ENCODE peak calls at places on chromosomes 5 and 9, in seven cellular contexts. J, Z, A, W, C, G and T are unnamed samples.

GRCh38 chr5:173029499-173029921 is 26.6 kb upstream of the CREBRF start:
- DNase-seq in Z (no peak), A (no peak), W (no peak), C (no peak), G (no peak), J (no peak), T (no peak)

GRCh38 chr9:74006935-74007334 is 490.2 kb upstream of the RORB start:
- DNase-seq in J (no peak), W (no peak), A (no peak), C (no peak), G (no peak), Z (no peak), T (no peak)

GRCh38 chr9:108743901-108744371 is 111.8 kb downstream of the ACTL7B start:
- DNase-seq in G (no peak), J (peak), Z (no peak), C (no peak), A (no peak), W (peak), T (no peak)

GRCh38 chr9:37454238-37454637 is 11.0 kb downstream of the ZBTB5 start:
- DNase-seq in G (no peak), A (no peak), W (no peak), C (no peak), Z (no peak), J (no peak), T (no peak)

GRCh38 chr5:7897014-7897600 is 28.2 kb downstream of the MTRR start:
- DNase-seq in W (peak), Z (no peak), C (no peak), A (no peak), J (no peak), G (no peak), T (no peak)

GRCh38 chr9:105280730-105281129 is 36.3 kb downstream of the SLC44A1 start:
- DNase-seq in C (no peak), W (peak), J (no peak), G (no peak), A (no peak), Z (no peak), T (no peak)

GRCh38 chr5:137921931-137922330 is 32.7 kb downstream of the PKD2L2 start:
- DNase-seq in A (no peak), Z (no peak), W (no peak), J (no peak), G (no peak), C (no peak), T (no peak)

GRCh38 chr9:2018162-2018643 is 3.1 kb downstream of the SMARCA2 start:
- DNase-seq in C (no peak), Z (no peak), W (no peak), J (no peak), A (no peak), G (no peak), T (peak)

GRCh38 chr9:123282343-123283047 is 14.1 kb upstream of the STRBP start:
- DNase-seq in G (no peak), W (peak), C (no peak), A (peak), J (no peak), Z (peak), T (no peak)

GRCh38 chr9:71752352-71752751 is 16.0 kb downstream of the CEMIP2 start:
- DNase-seq in J (no peak), G (no peak), C (no peak), Z (no peak), W (no peak), A (no peak), T (no peak)

GRCh38 chr5:147659166-147659929 is 123.2 kb downstream of the JAKMIP2 start:
- DNase-seq in Z (no peak), W (no peak), J (no peak), G (no peak), C (no peak), A (no peak), T (no peak)

GRCh38 chr5:124783285-124783684 is 36.8 kb upstream of the ZNF608 start:
- DNase-seq in W (no peak), J (no peak), G (no peak), C (no peak), Z (no peak), A (no peak), T (no peak)

GRCh38 chr9:114805670-114806551 is at the start of gene TNFSF15:
- DNase-seq in W (peak), G (peak), J (peak), Z (peak), C (peak), A (peak), T (peak)

GRCh38 chr9:18976368-18977238 is 56.4 kb downstream of the SAXO1 start:
- DNase-seq in G (no peak), C (no peak), A (no peak), Z (peak), W (no peak), J (no peak), T (no peak)

GRCh38 chr9:116153765-116154333 is at the start of gene PAPPA:
- DNase-seq in A (no peak), J (no peak), C (no peak), G (no peak), W (no peak), Z (no peak), T (no peak)

GRCh38 chr9:100449420-100449819 is 22.5 kb downstream of the MSANTD3 start:
- DNase-seq in J (no peak), W (no peak), A (no peak), G (no peak), C (no peak), Z (no peak), T (no peak)

GRCh38 chr5:147464211-147464610 is 45.7 kb downstream of the DPYSL3 start:
- DNase-seq in W (peak), Z (no peak), G (no peak), J (no peak), C (no peak), A (no peak), T (no peak)

GRCh38 chr5:11904270-11904906 is at the start of gene CTNND2:
- DNase-seq in A (no peak), Z (no peak), C (no peak), W (peak), J (no peak), G (no peak), T (no peak)

GRCh38 chr5:38433160-38433861 is 123.1 kb downstream of the LIFR start:
- DNase-seq in A (no peak), C (no peak), Z (no peak), W (no peak), J (peak), G (no peak), T (no peak)

DNA sequence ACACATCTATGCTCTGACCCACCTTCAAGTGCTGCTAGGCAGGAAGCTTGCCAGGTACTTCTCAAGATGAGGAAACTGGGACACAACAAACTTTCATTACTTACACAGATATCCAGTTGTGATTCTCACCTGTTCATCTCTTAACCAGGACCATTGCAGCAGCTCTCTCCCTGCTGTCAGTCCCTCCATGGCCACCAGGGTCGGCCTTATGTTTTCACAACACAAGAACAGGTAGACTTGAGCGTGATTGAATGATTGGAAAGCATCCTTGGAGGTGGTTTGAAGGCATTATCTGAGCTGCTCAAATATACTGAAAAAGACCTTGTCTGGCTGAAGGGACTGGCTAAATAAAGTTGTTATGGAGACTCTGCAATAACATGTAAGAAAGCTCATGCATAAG is 94.4 kb downstream of the MTREX start:
- DNase-seq in Z (no peak), G (no peak), J (no peak), C (no peak), W (peak), A (no peak), T (no peak)
- TF ChIP-seq CTCF in Z (no peak), G (no peak), J (no peak), C (peak), W (no peak), A (peak), T (no peak)

GRCh38 chr9:92265159-92265558 is 28.3 kb downstream of the IARS1 start:
- DNase-seq in Z (no peak), G (no peak), C (no peak), W (no peak), A (no peak), J (no peak), T (no peak)
- TF ChIP-seq POLR2A in Z (no peak), G (no peak), C (no peak), W (no peak), A (no peak), J (no peak), T (no peak)

GRCh38 chr5:168875839-168876238 is 296.7 kb upstream of the PANK3 start:
- DNase-seq in W (no peak), G (no peak), Z (no peak), C (no peak), J (no peak), A (no peak), T (no peak)

GRCh38 chr5:168877132-168877895 is 298.1 kb upstream of the PANK3 start:
- DNase-seq in J (no peak), W (no peak), G (no peak), A (no peak), Z (no peak), C (no peak), T (peak)

GRCh38 chr5:168876419-168876818 is 297.3 kb upstream of the PANK3 start:
- DNase-seq in J (no peak), W (no peak), G (no peak), A (no peak), C (no peak), Z (no peak), T (no peak)

GRCh38 chr5:168872246-168872645 is 293.1 kb upstream of the PANK3 start:
- DNase-seq in A (no peak), W (no peak), G (no peak), C (no peak), J (no peak), Z (no peak), T (no peak)

DNA sequence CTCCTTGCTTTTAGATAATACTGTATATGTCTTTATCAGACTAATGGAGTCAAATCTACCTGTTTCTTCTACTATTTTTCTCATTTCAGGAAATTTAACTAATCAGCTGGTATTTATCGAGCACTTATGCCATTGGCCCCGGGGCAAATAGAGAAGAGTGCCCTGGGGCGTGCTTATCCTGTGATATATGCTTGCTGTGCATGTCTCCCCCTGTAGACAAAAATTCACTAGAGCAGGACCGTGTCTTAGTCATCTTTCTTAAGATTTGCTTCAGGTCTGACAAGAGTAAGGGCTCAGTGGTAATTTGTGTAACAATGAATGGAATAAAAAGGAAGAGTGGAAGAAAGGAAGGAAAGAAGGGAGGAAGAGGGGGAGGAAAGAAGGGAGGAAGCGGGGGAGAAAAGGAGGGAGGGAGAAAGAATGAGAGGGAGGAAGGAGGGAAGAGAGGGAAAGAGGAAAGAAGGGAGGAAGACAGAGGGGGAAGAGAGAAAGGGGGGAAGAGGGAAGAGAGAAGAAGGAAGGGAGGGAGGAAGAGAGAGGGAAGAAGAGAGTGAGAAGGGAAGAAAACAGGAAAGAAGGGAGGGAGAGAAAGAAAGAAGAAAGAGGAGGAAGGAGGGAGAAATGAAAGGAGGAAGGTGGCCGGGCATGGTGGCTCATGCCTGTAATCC is 295.7 kb upstream of the PANK3 start:
- DNase-seq in G (no peak), Z (no peak), W (peak), A (no peak), C (no peak), J (no peak), T (no peak)
- TF ChIP-seq CTCF in G (no peak), Z (no peak), W (peak), A (no peak), C (no peak), J (no peak), T (no peak)

GRCh38 chr9:121121582-121122087 is 46.9 kb downstream of the CNTRL start:
- DNase-seq in W (peak), A (peak), C (peak), J (peak), Z (peak), G (peak), T (peak)
- TF ChIP-seq POLR2A in W (peak), A (no peak), C (peak), J (no peak), Z (no peak), G (peak), T (peak)

GRCh38 chr9:75588808-75589207 is 301.7 kb upstream of the PCSK5 start:
- DNase-seq in W (peak), G (no peak), A (no peak), J (no peak), Z (no peak), C (no peak), T (no peak)
- TF ChIP-seq CTCF in W (no peak), G (no peak), A (no peak), J (no peak), Z (no peak), C (no peak), T (peak)

DNA sequence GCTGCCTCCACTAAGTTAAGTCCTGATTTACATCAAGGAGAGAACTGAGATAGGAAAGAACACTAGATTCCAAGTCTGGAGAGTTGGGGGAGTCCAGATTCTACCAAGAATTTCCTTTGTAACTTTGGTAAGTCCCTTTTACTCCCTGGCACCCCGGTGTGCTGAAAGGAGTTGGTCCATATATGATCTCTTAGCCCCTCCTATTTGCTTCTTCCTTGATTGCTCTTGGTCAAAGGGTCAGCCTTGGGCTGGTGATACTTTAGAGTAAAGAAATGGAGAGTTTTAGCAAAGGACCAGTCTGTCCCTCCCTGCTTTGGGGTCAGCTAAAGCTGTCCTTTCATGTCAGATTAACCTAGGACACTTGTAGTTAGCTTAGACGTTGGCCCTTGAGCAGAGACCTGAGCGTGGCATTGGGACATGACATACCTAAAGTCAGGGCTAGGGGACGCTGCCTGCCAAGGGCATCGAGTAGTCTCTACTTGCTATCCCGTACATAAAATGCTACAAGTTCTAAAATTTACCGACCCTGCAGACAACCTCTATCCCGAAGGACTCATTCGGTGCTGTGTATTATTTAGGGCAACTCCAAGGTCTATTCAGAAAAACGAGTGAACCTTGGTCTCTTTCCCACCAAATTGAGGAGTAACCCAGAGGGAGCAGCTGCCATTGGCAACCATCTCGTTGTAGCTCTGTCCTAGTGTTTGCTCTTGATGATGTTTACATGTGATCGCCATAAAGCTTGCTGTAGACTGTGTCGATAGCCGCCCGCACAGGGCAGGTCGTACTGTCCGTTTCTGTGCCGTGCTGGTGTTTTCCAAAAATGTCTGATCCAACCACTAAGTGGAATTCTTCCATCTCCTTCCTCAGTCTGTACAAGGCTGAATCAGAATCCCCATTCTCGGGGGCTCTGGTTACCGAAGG is 94.3 kb downstream of the PDE6A start:
- DNase-seq in G (no peak), J (no peak), A (no peak), W (no peak), C (no peak), Z (no peak), T (no peak)
- TF ChIP-seq POLR2A in G (no peak), J (no peak), A (no peak), W (no peak), C (no peak), Z (no peak), T (no peak)

GRCh38 chr9:9004844-9005243 is 1205.3 kb upstream of the DMAC1 start:
- DNase-seq in A (no peak), J (no peak), C (no peak), W (no peak), G (no peak), Z (no peak), T (no peak)
- TF ChIP-seq CTCF in A (no peak), J (no peak), C (no peak), W (no peak), G (no peak), Z (no peak), T (no peak)

GRCh38 chr5:28807230-28807629 is 1768.8 kb upstream of the CDH9 start:
- DNase-seq in C (no peak), Z (no peak), G (no peak), J (no peak), W (peak), A (no peak), T (no peak)

GRCh38 chr5:28809811-28810750 is 1771.7 kb upstream of the CDH9 start:
- DNase-seq in Z (no peak), A (no peak), J (no peak), C (no peak), G (no peak), W (no peak), T (no peak)

GRCh38 chr5:28810751-28811136 is 1772.4 kb upstream of the CDH9 start:
- DNase-seq in Z (no peak), G (no peak), A (no peak), J (no peak), W (no peak), C (no peak), T (no peak)

GRCh38 chr5:28808967-28809810 is 1770.8 kb upstream of the CDH9 start:
- DNase-seq in G (no peak), W (no peak), Z (no peak), C (no peak), A (no peak), J (no peak), T (no peak)
- TF ChIP-seq POLR2A in G (no peak), W (no peak), Z (no peak), C (no peak), A (no peak), J (no peak), T (no peak)

DNA sequence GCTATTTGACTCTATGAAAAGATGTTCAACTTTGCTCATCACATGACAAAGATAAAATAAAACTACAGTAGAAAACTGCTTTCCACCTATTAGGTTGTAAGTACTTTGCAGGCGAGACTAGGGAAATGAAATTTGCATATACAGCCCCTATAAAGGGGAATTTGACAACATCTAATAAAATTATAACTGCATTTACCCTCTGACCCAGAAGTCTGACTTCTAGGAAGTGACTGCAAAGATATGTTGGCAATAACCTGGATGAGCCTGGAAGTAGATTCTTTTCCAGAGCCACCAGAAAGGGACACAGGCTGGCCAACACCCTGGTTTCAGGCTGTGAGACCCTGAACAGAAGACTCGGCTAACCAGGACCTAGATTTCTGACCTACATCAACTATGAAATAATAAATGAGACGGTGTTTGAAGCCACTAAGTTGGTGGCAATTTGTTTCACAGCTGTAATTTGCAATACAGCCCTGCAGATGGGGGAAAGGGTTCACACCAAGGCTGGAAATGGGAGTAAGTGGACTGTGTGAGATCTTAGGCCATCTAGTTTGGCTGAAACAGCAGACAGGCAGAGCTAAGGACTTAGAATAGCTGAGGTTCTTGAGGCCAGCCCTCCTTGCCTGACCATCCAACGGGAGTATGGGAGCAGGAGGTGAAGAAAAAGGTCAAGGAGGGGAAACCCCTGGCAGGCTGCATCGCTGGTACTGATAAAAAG is 106.6 kb downstream of the SIL1 start:
- DNase-seq in W (no peak), G (no peak), Z (no peak), A (no peak), C (no peak), J (no peak), T (no peak)
- TF ChIP-seq CTCF in W (no peak), G (no peak), Z (no peak), A (peak), C (peak), J (no peak), T (peak)

GRCh38 chr9:77022783-77023440 is 3.5 kb downstream of the FOXB2 start:
- DNase-seq in C (no peak), J (no peak), A (no peak), G (no peak), Z (no peak), W (no peak), T (no peak)

GRCh38 chr9:77020438-77021264 is 1.2 kb downstream of the FOXB2 start:
- DNase-seq in G (no peak), J (no peak), Z (no peak), A (no peak), W (no peak), C (no peak), T (no peak)

GRCh38 chr9:77023726-77024125 is 4.3 kb downstream of the FOXB2 start:
- DNase-seq in C (no peak), Z (no peak), A (no peak), G (no peak), W (no peak), J (no peak), T (no peak)

GRCh38 chr9:77021289-77021927 is 2.0 kb downstream of the FOXB2 start:
- DNase-seq in C (no peak), J (no peak), W (no peak), A (no peak), G (no peak), Z (no peak), T (no peak)

DNA sequence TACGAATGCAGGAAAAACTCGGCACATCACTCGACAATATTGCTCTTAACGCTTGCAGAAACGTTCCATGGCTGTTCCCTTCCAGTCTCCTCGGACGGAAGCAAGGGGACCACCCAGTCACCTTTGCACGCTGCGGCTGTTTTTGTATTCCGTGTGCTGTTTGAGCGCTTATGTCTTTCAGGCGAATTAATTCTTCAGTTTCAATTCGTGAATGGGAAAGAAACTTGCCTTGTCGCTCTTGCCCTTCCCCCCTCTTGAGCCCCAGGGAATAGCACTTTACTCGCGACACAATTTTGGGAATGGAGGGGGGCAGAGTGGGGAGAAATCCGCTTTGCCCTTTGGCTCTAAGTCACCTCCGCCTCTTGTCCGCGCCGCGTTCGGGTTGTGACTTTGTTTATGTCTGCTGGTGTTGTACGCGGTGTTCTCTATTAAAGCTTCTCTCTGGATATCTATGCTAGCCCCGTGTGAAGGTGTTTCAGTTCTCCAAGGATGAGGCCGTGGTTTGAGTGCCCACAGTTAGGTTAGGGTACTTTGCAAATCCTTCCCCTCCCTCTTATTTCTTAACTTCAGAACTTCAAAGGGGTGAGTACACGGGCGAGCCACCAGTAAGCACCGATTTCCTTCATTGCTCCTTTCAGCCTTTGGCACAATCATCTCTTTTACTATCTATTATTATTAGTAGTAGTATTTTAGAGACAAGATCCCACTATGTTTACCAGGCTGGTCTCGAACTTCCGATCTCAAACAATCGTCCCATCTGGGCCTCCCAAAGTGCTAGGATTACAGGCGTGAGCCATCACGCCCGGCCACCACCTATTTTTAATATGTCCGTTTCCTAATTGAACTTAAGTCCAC is 2.7 kb downstream of the FOXB2 start:
- DNase-seq in W (no peak), A (no peak), C (no peak), J (no peak), G (no peak), Z (no peak), T (no peak)
- TF ChIP-seq POLR2A in W (no peak), A (no peak), C (no peak), J (no peak), G (no peak), Z (no peak), T (no peak)